ENCODE peak calls at places on chromosomes 1 and 21, in four cellular contexts. P is M059J, L is left ventricle myocardium superior, D is fibroblast of mammary gland. X is an unnamed sample.

GRCh38 chr1:112369389-112370285 is 26.4 kb upstream of the CTTNBP2NL start:
- DNase-seq in P (peak; percentile 64), L (peak; percentile 95), D (peak; percentile 80), X (peak; percentile 76)

GRCh38 chr1:109341944-109342925 is 35.4 kb upstream of the MYBPHL start:
- DNase-seq in P (no peak), L (no peak), D (no peak), X (no peak)

GRCh38 chr1:121418369-121419049 is 233.7 kb downstream of the SRGAP2C start:
- DNase-seq in L (no peak), P (no peak), D (no peak), X (no peak)

GRCh38 chr1:15328785-15329480 is 80.8 kb upstream of the EFHD2 start:
- DNase-seq in L (peak; percentile 80), D (peak; percentile 79), P (peak; percentile 73), X (peak; percentile 41)

GRCh38 chr1:164519426-164519825 is 39.6 kb upstream of the PBX1 start:
- DNase-seq in D (no peak), P (no peak), L (no peak), X (no peak)

GRCh38 chr1:159854101-159854692 is 8.3 kb downstream of the VSIG8 start:
- DNase-seq in L (peak; percentile 91), D (peak; percentile 49), P (peak; percentile 76), X (no peak)

GRCh38 chr1:173864179-173864867 is 3.5 kb downstream of the GAS5 start:
- DNase-seq in P (no peak), D (peak; percentile 50), L (no peak), X (no peak)

GRCh38 chr1:2414297-2414958 is 2.1 kb upstream of the PEX10 start:
- DNase-seq in D (peak; percentile 49), P (peak; percentile 50), L (peak; percentile 83), X (peak; percentile 51)

GRCh38 chr1:159823401-159823800 is 3.3 kb upstream of the SLAMF8 start:
- DNase-seq in L (no peak), P (no peak), D (no peak), X (no peak)

GRCh38 chr1:192445849-192446489 is 129.2 kb downstream of the RGS21 start:
- DNase-seq in L (peak; percentile 25), D (peak; percentile 63), P (peak; percentile 39), X (no peak)

GRCh38 chr1:9691108-9691445 is 39.5 kb downstream of the PIK3CD start:
- DNase-seq in L (no peak), D (peak; percentile 27), P (peak; percentile 91), X (peak; percentile 64)

GRCh38 chr1:33624991-33625870 is 152.8 kb downstream of the ZSCAN20 start:
- DNase-seq in D (no peak), P (no peak), L (no peak), X (no peak)

GRCh38 chr1:35945327-35945726 is 14.4 kb downstream of the AGO3 start:
- DNase-seq in L (no peak), P (no peak), D (no peak), X (no peak)

GRCh38 chr1:207049974-207050391 is 1.0 kb downstream of the YOD1 start:
- DNase-seq in L (no peak), D (peak; percentile 63), P (peak; percentile 69), X (peak; percentile 32)

GRCh38 chr1:63936276-63936675 is 162.5 kb downstream of the ROR1 start:
- DNase-seq in L (no peak), P (peak; percentile 43), D (no peak), X (no peak)

GRCh38 chr1:236837115-236837514 is 42.0 kb downstream of the MTR start:
- DNase-seq in P (no peak), L (no peak), D (no peak), X (no peak)

GRCh38 chr1:185108324-185108723 is 48.4 kb downstream of the TRMT1L start:
- DNase-seq in D (peak; percentile 25), L (no peak), P (peak; percentile 27), X (no peak)

GRCh38 chr1:209249785-209250441 is 333.6 kb upstream of the CAMK1G start:
- DNase-seq in P (no peak), L (no peak), D (no peak), X (no peak)

GRCh38 chr1:40755052-40755451 is 28.5 kb upstream of the KCNQ4 start:
- DNase-seq in P (no peak), L (no peak), D (peak; percentile 62), X (no peak)

GRCh38 chr1:200275415-200275814 is 134.4 kb downstream of the ZNF281 start:
- DNase-seq in L (no peak), D (no peak), P (no peak), X (no peak)

GRCh38 chr1:205317311-205317917 is 4.1 kb downstream of the NUAK2 start:
- DNase-seq in L (peak; percentile 88), P (peak; percentile 92), D (no peak), X (peak; percentile 54)

GRCh38 chr1:53681647-53682368 is 57.2 kb downstream of the GLIS1 start:
- DNase-seq in P (peak; percentile 36), D (no peak), L (peak; percentile 55), X (peak; percentile 42)

GRCh38 chr21:15774590-15774989 is 44.8 kb downstream of the USP25 start:
- DNase-seq in D (peak; percentile 79), P (peak; percentile 51), L (no peak), X (no peak)

GRCh38 chr1:63994636-63995035 is 208.8 kb upstream of the UBE2U start:
- DNase-seq in D (no peak), L (no peak), P (no peak), X (no peak)

GRCh38 chr1:22972760-22973159 is at the start of gene LACTBL1:
- DNase-seq in L (no peak), P (no peak), D (no peak), X (no peak)

GRCh38 chr1:58104960-58105359 is 441.6 kb downstream of the OMA1 start:
- DNase-seq in D (no peak), P (peak; percentile 7), L (no peak), X (no peak)

GRCh38 chr1:84842748-84843231 is 50.2 kb downstream of the LPAR3 start:
- DNase-seq in D (no peak), P (no peak), L (no peak), X (no peak)

GRCh38 chr1:187734427-187734826 is 905.7 kb downstream of the PLA2G4A start:
- DNase-seq in L (peak; percentile 21), D (no peak), P (no peak), X (no peak)

GRCh38 chr1:161763522-161764098 is 2.5 kb upstream of the ATF6 start:
- DNase-seq in D (peak; percentile 10), L (no peak), P (peak; percentile 27), X (no peak)

GRCh38 chr1:30449003-30449402 is 274.4 kb downstream of the MATN1 start:
- DNase-seq in D (no peak), P (no peak), L (no peak), X (no peak)

GRCh38 chr1:20158358-20159070 is 19.4 kb downstream of the PLA2G2F start:
- DNase-seq in D (no peak), L (no peak), P (no peak), X (no peak)

GRCh38 chr1:92749024-92749634 is 35.8 kb downstream of the EVI5 start:
- DNase-seq in L (no peak), D (peak; percentile 80), P (peak; percentile 73), X (peak; percentile 46)

GRCh38 chr1:23924601-23925000 is 11.4 kb upstream of the CNR2 start:
- DNase-seq in L (no peak), D (no peak), P (no peak), X (no peak)

GRCh38 chr1:60984066-60984799 is 98.1 kb upstream of the NFIA start:
- DNase-seq in P (peak; percentile 49), D (peak; percentile 74), L (peak; percentile 63), X (no peak)

X was measured in H4.